ENCODE peak calls at places on chromosomes 11 and 22, in ten cellular contexts. N is astrocyte of the spinal cord, L is left ventricle myocardium inferior, W is testis, Z is AG04449, K is fibroblast of lung, V is PC-3, U is AG04450, O is brain microvascular endothelial cell, F is neural progenitor cell. T is an unnamed sample.

GRCh38 chr11:61120865-61121831 is 18.9 kb downstream of the CD5 start:
- DNase-seq in U (no peak), W (peak; percentile 93), F (no peak), K (peak; percentile 34), Z (no peak), V (no peak), O (no peak), L (peak; percentile 59), N (peak; percentile 18), T (peak; percentile 10)

GRCh38 chr22:45472426-45472825 is 30.3 kb upstream of the FBLN1 start:
- DNase-seq in L (no peak), V (peak; percentile 57), O (no peak), U (no peak), K (no peak), Z (no peak), W (no peak), N (no peak), F (no peak), T (no peak)

GRCh38 chr11:9625728-9626127 is 38.1 kb upstream of the SWAP70 start:
- DNase-seq in U (no peak), Z (no peak), L (no peak), F (no peak), W (peak; percentile 56), V (no peak), O (no peak), N (no peak), K (no peak), T (no peak)

GRCh38 chr11:28981331-28981865 is 873.2 kb downstream of the METTL15 start:
- DNase-seq in Z (no peak), L (no peak), N (peak; percentile 26), V (no peak), O (peak; percentile 9), W (no peak), U (no peak), F (no peak), K (peak; percentile 30), T (no peak)

GRCh38 chr22:29716814-29717213 is 3.0 kb upstream of the CABP7 start:
- DNase-seq in K (peak; percentile 75), Z (no peak), O (peak; percentile 66), U (peak; percentile 45), V (peak; percentile 69), N (peak; percentile 76), F (peak; percentile 93), L (peak; percentile 43), W (peak; percentile 76), T (peak; percentile 65)

GRCh38 chr22:23581252-23581634 is 1.2 kb upstream of the IGLL1 start:
- DNase-seq in N (no peak), V (no peak), U (no peak), L (no peak), W (no peak), K (no peak), Z (no peak), F (no peak), O (no peak), T (no peak)

GRCh38 chr11:1157645-1158591 is at the start of gene MUC5AC:
- DNase-seq in F (no peak), U (no peak), O (no peak), W (peak; percentile 9), N (no peak), K (no peak), V (no peak), Z (no peak), L (no peak), T (no peak)

GRCh38 chr11:76824980-76825725 is 35.6 kb upstream of the ACER3 start:
- DNase-seq in U (no peak), O (no peak), L (no peak), N (no peak), V (peak; percentile 95), F (no peak), K (peak; percentile 41), W (no peak), Z (no peak), T (peak; percentile 67)

GRCh38 chr11:12274056-12274455 is 103.3 kb upstream of the PARVA start:
- DNase-seq in U (no peak), K (no peak), N (no peak), W (no peak), L (no peak), V (no peak), Z (no peak), F (no peak), O (no peak), T (no peak)

GRCh38 chr11:95443386-95443785 is 212.4 kb upstream of the SESN3 start:
- DNase-seq in U (no peak), O (no peak), N (no peak), W (no peak), V (no peak), F (no peak), K (no peak), Z (no peak), L (no peak), T (no peak)

DNA sequence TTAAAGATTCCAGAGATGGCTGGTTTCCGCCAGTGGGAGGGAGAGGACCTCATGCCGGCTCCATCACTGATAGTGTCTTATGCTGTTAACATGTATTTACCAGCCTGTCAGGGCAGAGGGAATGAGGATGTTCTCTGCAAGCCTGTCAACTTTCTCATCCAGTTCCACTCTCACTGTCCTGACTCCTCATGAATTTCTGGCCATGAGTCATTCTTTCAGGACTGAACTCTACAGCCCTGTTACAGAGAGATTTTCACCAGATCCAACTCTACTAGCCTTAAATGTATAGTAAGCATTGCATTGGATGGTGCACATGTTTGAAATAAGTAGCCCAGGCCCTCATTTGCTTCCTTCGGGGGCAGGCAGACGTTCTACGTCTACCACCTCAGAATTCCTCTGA is 387.7 kb downstream of the TMEM135 start:
- DNase-seq in W (no peak), F (no peak), V (peak; percentile 50), N (no peak), O (peak; percentile 32), Z (no peak), U (no peak), L (no peak), K (no peak), T (peak; percentile 68)
- TF ChIP-seq CTCF in W (no peak), F (no peak), V (no peak), N (no peak), O (no peak), Z (no peak), U (no peak), L (no peak), K (no peak), T (no peak)

DNA sequence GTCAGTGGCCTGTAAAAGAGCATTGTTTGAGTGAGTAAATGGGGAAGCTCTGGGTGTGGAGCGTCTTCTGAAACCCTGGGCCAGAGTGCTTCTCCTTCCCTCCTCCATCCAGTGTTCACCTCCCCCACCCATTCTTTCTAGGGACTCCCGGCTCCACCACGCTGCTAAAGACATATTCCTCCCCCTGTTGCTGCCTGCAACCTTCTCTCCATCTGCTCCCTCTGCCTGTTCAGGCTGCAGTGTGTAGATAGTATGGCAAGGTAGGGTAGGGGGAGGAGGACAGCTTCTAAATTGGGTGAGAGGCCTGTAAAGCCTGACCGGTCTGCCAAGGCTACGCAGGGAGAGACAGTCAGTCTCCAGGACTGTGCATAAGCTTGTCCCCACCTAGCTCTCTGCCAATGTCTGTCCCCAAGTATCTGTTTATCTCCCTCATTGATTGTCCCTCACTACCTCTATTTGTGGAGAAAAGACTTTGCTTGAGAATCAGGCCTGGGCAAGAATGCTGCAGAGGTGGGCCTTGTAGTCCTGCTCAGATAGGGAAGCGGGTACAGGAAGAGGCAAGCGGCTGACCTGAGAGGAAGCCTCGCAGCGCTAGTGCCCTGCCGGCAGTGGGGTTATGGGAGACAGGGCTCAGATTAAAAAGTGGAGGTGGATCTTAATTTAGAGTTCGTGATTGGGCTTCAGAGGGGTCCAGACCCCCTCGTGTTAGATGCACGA is 905 bp upstream of the SEZ6L start:
- DNase-seq in W (no peak), O (no peak), N (no peak), F (peak; percentile 38), Z (no peak), V (no peak), K (no peak), U (no peak), L (no peak), T (no peak)
- TF ChIP-seq CTCF in W (no peak), O (no peak), N (no peak), F (no peak), Z (no peak), V (no peak), K (no peak), U (no peak), L (no peak), T (no peak)

DNA sequence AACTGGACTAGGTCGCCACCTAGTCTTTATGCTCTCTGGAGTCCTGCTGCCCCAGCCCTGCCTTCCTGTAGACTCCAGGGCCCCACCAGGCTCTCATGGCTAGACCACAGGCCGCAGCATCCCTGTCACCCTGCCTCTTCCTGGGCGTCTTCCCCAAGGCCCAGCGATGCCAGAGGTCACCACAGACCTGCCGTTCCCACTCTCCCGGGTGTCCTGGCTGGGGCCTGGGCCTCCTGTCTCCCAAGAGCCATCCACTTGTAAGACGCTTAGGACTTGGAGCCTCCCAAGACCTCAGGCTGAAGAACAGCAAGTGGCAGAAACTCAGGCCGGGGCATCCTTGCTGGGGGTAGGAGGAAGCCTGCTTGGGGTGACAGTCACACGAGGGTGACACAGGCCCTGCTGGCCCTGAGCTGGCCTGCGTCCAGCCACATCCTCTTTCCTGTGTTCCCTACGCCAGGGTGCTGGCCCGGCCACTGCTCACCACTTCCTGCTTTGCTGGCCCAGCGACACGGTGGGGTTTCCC is 2.0 kb upstream of the TCIRG1 start:
- DNase-seq in U (no peak), Z (no peak), O (no peak), K (no peak), N (no peak), L (peak; percentile 73), F (no peak), V (no peak), W (no peak), T (no peak)
- TF ChIP-seq CTCF in U (no peak), Z (no peak), O (no peak), K (no peak), N (no peak), L (no peak), F (no peak), V (no peak), W (no peak), T (no peak)

GRCh38 chr11:8265681-8266241 is 2.1 kb upstream of the LMO1 start:
- DNase-seq in W (no peak), N (no peak), O (no peak), U (no peak), L (no peak), Z (no peak), F (peak; percentile 78), V (no peak), K (no peak), T (no peak)
- TF ChIP-seq CTCF in W (no peak), N (peak; percentile 25), O (peak; percentile 48), U (peak; percentile 23), L (peak; percentile 32), Z (no peak), F (peak; percentile 56), V (peak; percentile 18), K (no peak), T (peak; percentile 27)

T was measured in HFFc6.